ENCODE peak calls at places on chromosome X, in eight cellular contexts. One of them, this sample, is unnamed.

GRCh38 chrX:17403231-17403691 is 28.3 kb downstream of the NHS start:
- ATAC-seq in upper lobe of left lung: no peak
- ATAC-seq in GM12878: no peak
- ATAC-seq in Panc1: no peak
- ATAC-seq in GM23338: no peak
- ATAC-seq in K562: no peak
- ATAC-seq in HCT116: no peak
- ATAC-seq in HepG2: no peak
- ATAC-seq in this sample: peak

GRCh38 chrX:42090395-42090794 is 167.0 kb upstream of the CASK start:
- ATAC-seq in GM12878: peak
- ATAC-seq in HCT116: no peak
- ATAC-seq in upper lobe of left lung: no peak
- ATAC-seq in K562: no peak
- ATAC-seq in Panc1: no peak
- ATAC-seq in GM23338: peak
- ATAC-seq in HepG2: no peak
- ATAC-seq in this sample: no peak

GRCh38 chrX:19789376-19789775 is 98.0 kb downstream of the SH3KBP1 start:
- ATAC-seq in Panc1: no peak
- ATAC-seq in HCT116: no peak
- ATAC-seq in GM23338: no peak
- ATAC-seq in HepG2: no peak
- ATAC-seq in upper lobe of left lung: no peak
- ATAC-seq in GM12878: no peak
- ATAC-seq in K562: no peak
- ATAC-seq in this sample: no peak

GRCh38 chrX:24927372-24927771 is 88.4 kb downstream of the ARX start:
- ATAC-seq in Panc1: no peak
- ATAC-seq in HepG2: no peak
- ATAC-seq in upper lobe of left lung: no peak
- ATAC-seq in GM23338: no peak
- ATAC-seq in K562: no peak
- ATAC-seq in HCT116: no peak
- ATAC-seq in GM12878: no peak
- ATAC-seq in this sample: no peak

GRCh38 chrX:132614297-132614696 is 125.5 kb upstream of the MBNL3 start:
- ATAC-seq in GM23338: peak
- ATAC-seq in HCT116: no peak
- ATAC-seq in Panc1: no peak
- ATAC-seq in upper lobe of left lung: no peak
- ATAC-seq in K562: no peak
- ATAC-seq in GM12878: peak
- ATAC-seq in HepG2: peak
- ATAC-seq in this sample: no peak

GRCh38 chrX:17038681-17039161 is 92.3 kb downstream of the REPS2 start:
- ATAC-seq in HCT116: no peak
- ATAC-seq in GM12878: peak
- ATAC-seq in HepG2: no peak
- ATAC-seq in K562: no peak
- ATAC-seq in Panc1: no peak
- ATAC-seq in upper lobe of left lung: no peak
- ATAC-seq in GM23338: no peak
- ATAC-seq in this sample: peak

GRCh38 chrX:24173115-24173847 is 23.8 kb downstream of the ZFX start:
- ATAC-seq in HepG2: no peak
- ATAC-seq in Panc1: no peak
- ATAC-seq in GM12878: no peak
- ATAC-seq in upper lobe of left lung: no peak
- ATAC-seq in GM23338: no peak
- ATAC-seq in HCT116: no peak
- ATAC-seq in K562: no peak
- ATAC-seq in this sample: no peak

GRCh38 chrX:78314561-78314960 is 12.8 kb downstream of the CYSLTR1 start:
- ATAC-seq in Panc1: no peak
- ATAC-seq in HCT116: no peak
- ATAC-seq in K562: no peak
- ATAC-seq in HepG2: no peak
- ATAC-seq in GM23338: no peak
- ATAC-seq in upper lobe of left lung: peak
- ATAC-seq in GM12878: peak
- ATAC-seq in this sample: no peak

GRCh38 chrX:17174671-17175070 is 200.3 kb upstream of the NHS start:
- ATAC-seq in HCT116: no peak
- ATAC-seq in HepG2: no peak
- ATAC-seq in upper lobe of left lung: no peak
- ATAC-seq in GM12878: no peak
- ATAC-seq in Panc1: no peak
- ATAC-seq in GM23338: no peak
- ATAC-seq in K562: no peak
- ATAC-seq in this sample: no peak

GRCh38 chrX:131881194-131881593 is 141.9 kb upstream of the STK26 start:
- ATAC-seq in HepG2: no peak
- ATAC-seq in K562: peak
- ATAC-seq in Panc1: no peak
- ATAC-seq in GM12878: no peak
- ATAC-seq in HCT116: no peak
- ATAC-seq in GM23338: peak
- ATAC-seq in upper lobe of left lung: no peak
- ATAC-seq in this sample: no peak

GRCh38 chrX:50072110-50072509 is 128.7 kb downstream of the AKAP4 start:
- ATAC-seq in HepG2: no peak
- ATAC-seq in Panc1: no peak
- ATAC-seq in upper lobe of left lung: no peak
- ATAC-seq in GM12878: peak
- ATAC-seq in K562: no peak
- ATAC-seq in HCT116: no peak
- ATAC-seq in GM23338: no peak
- ATAC-seq in this sample: no peak

GRCh38 chrX:148270499-148270898 is 229.9 kb upstream of the AFF2 start:
- ATAC-seq in K562: no peak
- ATAC-seq in upper lobe of left lung: no peak
- ATAC-seq in GM12878: no peak
- ATAC-seq in Panc1: no peak
- ATAC-seq in GM23338: no peak
- ATAC-seq in HepG2: no peak
- ATAC-seq in HCT116: no peak
- ATAC-seq in this sample: no peak

GRCh38 chrX:17377047-17377692 is 2.2 kb downstream of the NHS start:
- ATAC-seq in upper lobe of left lung: peak
- ATAC-seq in GM12878: no peak
- ATAC-seq in HCT116: peak
- ATAC-seq in HepG2: no peak
- ATAC-seq in GM23338: peak
- ATAC-seq in K562: no peak
- ATAC-seq in Panc1: peak
- ATAC-seq in this sample: peak

GRCh38 chrX:26922278-26922677 is 540.9 kb downstream of the PPP4R3C start:
- ATAC-seq in HepG2: no peak
- ATAC-seq in upper lobe of left lung: no peak
- ATAC-seq in GM23338: no peak
- ATAC-seq in GM12878: no peak
- ATAC-seq in Panc1: no peak
- ATAC-seq in K562: no peak
- ATAC-seq in HCT116: no peak
- ATAC-seq in this sample: no peak

GRCh38 chrX:48713847-48714246 is 17.3 kb downstream of the SUV39H1 start:
- ATAC-seq in HCT116: no peak
- ATAC-seq in K562: no peak
- ATAC-seq in Panc1: no peak
- ATAC-seq in HepG2: no peak
- ATAC-seq in GM23338: no peak
- ATAC-seq in upper lobe of left lung: no peak
- ATAC-seq in GM12878: no peak
- ATAC-seq in this sample: no peak

GRCh38 chrX:119121341-119121740 is 6.3 kb downstream of the KIAA1210 start:
- ATAC-seq in HepG2: no peak
- ATAC-seq in upper lobe of left lung: no peak
- ATAC-seq in Panc1: no peak
- ATAC-seq in HCT116: no peak
- ATAC-seq in GM12878: no peak
- ATAC-seq in GM23338: no peak
- ATAC-seq in K562: no peak
- ATAC-seq in this sample: no peak

GRCh38 chrX:50436797-50437196 is 33.8 kb downstream of the DGKK start:
- ATAC-seq in HepG2: no peak
- ATAC-seq in HCT116: no peak
- ATAC-seq in upper lobe of left lung: no peak
- ATAC-seq in Panc1: no peak
- ATAC-seq in K562: no peak
- ATAC-seq in GM23338: no peak
- ATAC-seq in GM12878: no peak
- ATAC-seq in this sample: no peak

GRCh38 chrX:53479295-53479694 is 45.1 kb upstream of the HSD17B10 start:
- ATAC-seq in K562: peak
- ATAC-seq in HepG2: no peak
- ATAC-seq in upper lobe of left lung: no peak
- ATAC-seq in HCT116: peak
- ATAC-seq in GM23338: peak
- ATAC-seq in GM12878: peak
- ATAC-seq in Panc1: no peak
- ATAC-seq in this sample: no peak

GRCh38 chrX:153595859-153596857 is 2.8 kb downstream of the CCNQ start:
- ATAC-seq in Panc1: no peak
- ATAC-seq in upper lobe of left lung: no peak
- ATAC-seq in GM12878: no peak
- ATAC-seq in GM23338: no peak
- ATAC-seq in HCT116: no peak
- ATAC-seq in K562: no peak
- ATAC-seq in HepG2: no peak
- ATAC-seq in this sample: no peak

GRCh38 chrX:11540532-11541377 is 125.0 kb downstream of the ARHGAP6 start:
- ATAC-seq in GM12878: peak
- ATAC-seq in HepG2: no peak
- ATAC-seq in K562: peak
- ATAC-seq in GM23338: peak
- ATAC-seq in Panc1: no peak
- ATAC-seq in HCT116: no peak
- ATAC-seq in upper lobe of left lung: peak
- ATAC-seq in this sample: peak

GRCh38 chrX:100980608-100981497 is 11.3 kb downstream of the ARL13A start:
- ATAC-seq in GM23338: no peak
- ATAC-seq in GM12878: no peak
- ATAC-seq in HCT116: peak
- ATAC-seq in Panc1: peak
- ATAC-seq in K562: no peak
- ATAC-seq in upper lobe of left lung: peak
- ATAC-seq in HepG2: peak
- ATAC-seq in this sample: no peak

GRCh38 chrX:65608021-65608420 is 59.4 kb upstream of the MSN start:
- ATAC-seq in HepG2: no peak
- ATAC-seq in GM23338: no peak
- ATAC-seq in GM12878: no peak
- ATAC-seq in HCT116: no peak
- ATAC-seq in upper lobe of left lung: no peak
- ATAC-seq in K562: no peak
- ATAC-seq in Panc1: no peak
- ATAC-seq in this sample: no peak

GRCh38 chrX:10529344-10529743 is 91.0 kb downstream of the MID1 start:
- ATAC-seq in K562: no peak
- ATAC-seq in GM12878: no peak
- ATAC-seq in Panc1: no peak
- ATAC-seq in HCT116: no peak
- ATAC-seq in upper lobe of left lung: no peak
- ATAC-seq in HepG2: no peak
- ATAC-seq in GM23338: no peak
- ATAC-seq in this sample: peak

DNA sequence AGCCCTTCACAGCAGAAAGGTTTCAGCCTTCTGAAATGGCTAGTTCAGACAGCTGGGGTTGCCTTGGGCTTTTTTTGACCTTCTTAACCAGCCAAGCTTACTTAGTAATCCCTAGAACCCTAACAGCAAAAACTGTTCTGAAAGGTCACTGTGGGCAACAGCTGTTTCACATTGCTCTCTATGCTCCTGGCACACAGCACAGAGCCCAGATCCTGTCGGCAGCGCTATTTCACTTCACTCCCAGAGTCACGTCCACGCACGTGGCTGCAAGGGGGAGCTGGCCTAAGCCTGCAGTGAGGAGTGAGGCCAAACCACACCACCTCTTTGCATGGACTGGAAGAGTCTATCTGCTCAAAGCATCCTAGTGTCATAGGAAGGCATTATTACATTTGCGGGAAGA is 32.0 kb upstream of the STS start:
- ATAC-seq in HepG2: no peak
- ATAC-seq in Panc1: no peak
- ATAC-seq in K562: no peak
- ATAC-seq in GM12878: peak
- ATAC-seq in upper lobe of left lung: no peak
- ATAC-seq in HCT116: no peak
- ATAC-seq in GM23338: no peak
- ATAC-seq in this sample: no peak
- TF ChIP-seq POLR2AphosphoS5 in HepG2: no peak
- TF ChIP-seq POLR2AphosphoS5 in Panc1: no peak
- TF ChIP-seq POLR2AphosphoS5 in K562: no peak
- TF ChIP-seq POLR2AphosphoS5 in GM12878: no peak
- TF ChIP-seq POLR2AphosphoS5 in upper lobe of left lung: no peak
- TF ChIP-seq POLR2AphosphoS5 in HCT116: no peak
- TF ChIP-seq POLR2AphosphoS5 in GM23338: no peak
- TF ChIP-seq POLR2AphosphoS5 in this sample: peak

GRCh38 chrX:71216446-71216845 is 6.6 kb upstream of the GJB1 start:
- ATAC-seq in upper lobe of left lung: no peak
- ATAC-seq in GM12878: no peak
- ATAC-seq in HCT116: no peak
- ATAC-seq in HepG2: no peak
- ATAC-seq in GM23338: peak
- ATAC-seq in K562: no peak
- ATAC-seq in Panc1: no peak
- ATAC-seq in this sample: no peak
- H3K4me3 ChIP-seq in upper lobe of left lung: no peak
- H3K4me3 ChIP-seq in GM12878: no peak
- H3K4me3 ChIP-seq in HCT116: no peak
- H3K4me3 ChIP-seq in HepG2: peak
- H3K4me3 ChIP-seq in GM23338: no peak
- H3K4me3 ChIP-seq in K562: no peak
- H3K4me3 ChIP-seq in Panc1: no peak
- H3K4me3 ChIP-seq in this sample: no peak

DNA sequence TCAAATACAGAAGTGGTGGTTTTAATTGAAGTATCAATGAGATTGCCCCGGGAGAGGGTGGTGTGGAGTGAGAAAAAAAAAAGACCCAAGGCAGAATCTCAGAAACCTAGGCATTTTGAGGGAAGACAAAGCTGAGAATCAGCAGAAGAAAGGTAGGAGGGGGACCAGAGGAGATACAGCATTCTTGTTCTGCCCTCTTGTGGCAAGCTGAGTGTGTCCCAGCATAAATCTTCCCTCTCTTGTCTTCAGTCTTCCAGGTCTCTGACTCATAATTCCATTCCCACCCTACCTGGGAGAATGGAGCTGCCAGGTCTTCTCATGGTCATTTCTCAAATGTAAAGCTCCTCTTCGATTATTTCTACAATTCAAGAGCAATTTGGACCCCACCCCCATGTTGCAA is 32.7 kb upstream of the MAGED1 start:
- ATAC-seq in upper lobe of left lung: no peak
- ATAC-seq in HCT116: peak
- ATAC-seq in K562: peak
- ATAC-seq in Panc1: no peak
- ATAC-seq in GM23338: peak
- ATAC-seq in GM12878: peak
- ATAC-seq in HepG2: peak
- ATAC-seq in this sample: no peak
- TF ChIP-seq POLR2AphosphoS5 in upper lobe of left lung: no peak
- TF ChIP-seq POLR2AphosphoS5 in HCT116: no peak
- TF ChIP-seq POLR2AphosphoS5 in K562: no peak
- TF ChIP-seq POLR2AphosphoS5 in Panc1: no peak
- TF ChIP-seq POLR2AphosphoS5 in GM23338: no peak
- TF ChIP-seq POLR2AphosphoS5 in GM12878: no peak
- TF ChIP-seq POLR2AphosphoS5 in HepG2: no peak
- TF ChIP-seq POLR2AphosphoS5 in this sample: no peak

GRCh38 chrX:8037593-8038348 is 110.6 kb upstream of the PNPLA4 start:
- ATAC-seq in GM23338: no peak
- ATAC-seq in GM12878: peak
- ATAC-seq in K562: no peak
- ATAC-seq in upper lobe of left lung: no peak
- ATAC-seq in HepG2: no peak
- ATAC-seq in HCT116: no peak
- ATAC-seq in Panc1: no peak
- ATAC-seq in this sample: no peak
- H3K4me3 ChIP-seq in GM23338: no peak
- H3K4me3 ChIP-seq in GM12878: no peak
- H3K4me3 ChIP-seq in K562: no peak
- H3K4me3 ChIP-seq in upper lobe of left lung: no peak
- H3K4me3 ChIP-seq in HepG2: no peak
- H3K4me3 ChIP-seq in HCT116: no peak
- H3K4me3 ChIP-seq in Panc1: no peak
- H3K4me3 ChIP-seq in this sample: no peak